ENCODE peak calls at places on chromosomes 7 and 10, in seven cellular contexts. C is BE2C, G is endothelial cell, I is neural crest cell, Q is fibroblast of mammary gland, U is neural progenitor cell, V is progenitor cell of endocrine pancreas. O is an unnamed sample.

GRCh38 chr10:59373071-59373470 is 10.7 kb upstream of the FAM13C start:
- DNase-seq in V (no peak), I (no peak), Q (no peak), G (no peak), C (no peak), U (no peak), O (no peak)

GRCh38 chr10:115958043-115958442 is 315.0 kb downstream of the GFRA1 start:
- DNase-seq in U (no peak), I (no peak), C (no peak), V (no peak), G (no peak), Q (no peak), O (no peak)

GRCh38 chr10:61673360-61673759 is 10.6 kb downstream of the CABCOCO1 start:
- DNase-seq in U (no peak), G (no peak), C (peak; percentile 30), V (no peak), I (no peak), Q (no peak), O (no peak)

GRCh38 chr10:119537953-119538630 is 4.4 kb downstream of the RGS10 start:
- DNase-seq in V (no peak), U (no peak), G (no peak), Q (no peak), C (no peak), I (no peak), O (no peak)

GRCh38 chr7:27704407-27705199 is 35.4 kb upstream of the TAX1BP1 start:
- DNase-seq in C (no peak), G (no peak), V (no peak), Q (peak; percentile 27), I (no peak), U (no peak), O (no peak)

GRCh38 chr10:91909178-91909677 is at the start of gene FGFBP3:
- DNase-seq in C (peak; percentile 57), Q (peak; percentile 44), I (peak; percentile 60), U (peak; percentile 85), G (peak; percentile 17), V (peak; percentile 11), O (peak; percentile 35)

GRCh38 chr10:16843252-16843870 is 26.1 kb upstream of the RSU1 start:
- DNase-seq in V (no peak), I (no peak), C (no peak), Q (peak; percentile 89), U (peak; percentile 87), G (no peak), O (peak; percentile 24)

GRCh38 chr10:71746344-71747037 is 26.8 kb downstream of the VSIR start:
- DNase-seq in I (no peak), C (peak; percentile 43), U (peak; percentile 45), G (no peak), Q (no peak), V (no peak), O (no peak)

GRCh38 chr10:96153065-96153464 is 23.0 kb downstream of the ZNF518A start:
- DNase-seq in Q (no peak), G (no peak), C (no peak), V (no peak), I (no peak), U (no peak), O (no peak)

GRCh38 chr7:134865001-134865845 is 85.8 kb downstream of the CALD1 start:
- DNase-seq in C (no peak), I (no peak), U (peak; percentile 20), Q (peak; percentile 78), V (no peak), G (no peak), O (peak; percentile 22)

DNA sequence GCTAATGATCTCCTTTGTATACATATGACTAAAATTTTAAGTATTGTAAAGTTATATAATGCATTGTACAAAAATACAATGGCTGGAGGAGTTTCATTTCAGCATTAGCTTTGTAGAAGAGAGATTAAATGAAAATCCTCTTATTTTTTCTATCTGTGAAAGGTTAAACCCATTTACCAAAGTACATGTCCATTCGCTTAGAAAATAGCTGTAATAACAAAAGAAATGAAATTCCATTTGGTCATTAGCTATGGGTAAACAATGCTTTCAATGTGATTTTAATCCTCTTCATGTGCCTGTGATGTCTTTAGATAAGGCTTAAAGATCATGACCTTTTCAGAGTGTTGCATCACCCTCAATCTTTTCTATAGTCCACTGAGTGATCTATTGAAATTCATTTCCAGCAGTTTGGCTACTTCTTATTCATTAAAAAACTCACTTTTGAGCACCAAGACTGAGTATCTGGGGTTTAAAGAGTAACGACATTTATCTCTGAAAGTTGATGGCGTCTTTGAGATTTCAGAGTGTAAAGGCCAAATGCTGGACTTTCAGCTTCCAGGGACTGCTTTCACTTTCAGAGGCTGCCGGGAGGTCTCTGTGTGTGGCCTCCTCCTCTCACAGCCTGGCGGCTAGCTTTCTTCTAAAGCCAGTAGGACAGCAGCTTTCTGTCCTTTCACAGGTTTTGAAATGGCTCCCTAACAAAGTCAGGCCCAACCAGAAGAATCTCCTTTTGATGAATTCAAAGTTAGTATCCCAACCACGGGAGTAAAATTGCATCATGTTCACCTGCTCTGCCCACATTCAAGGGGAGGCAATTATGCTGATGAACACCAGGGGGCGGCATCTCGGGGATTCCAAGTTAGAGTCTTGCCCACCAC is 701.4 kb upstream of the COBL start:
- DNase-seq in G (peak; percentile 64), Q (no peak), V (no peak), U (peak; percentile 85), C (peak; percentile 66), I (peak; percentile 37), O (no peak)
- TF ChIP-seq CTCF in G (peak; percentile 82), Q (peak; percentile 8), V (peak; percentile 65), U (peak; percentile 97), C (peak; percentile 90), I (peak; percentile 73), O (peak; percentile 28)

GRCh38 chr7:104861729-104862128 is 152.3 kb upstream of the KMT2E start:
- DNase-seq in V (no peak), C (no peak), Q (no peak), U (no peak), I (no peak), G (no peak), O (no peak)

GRCh38 chr7:104859754-104860426 is 154.1 kb upstream of the KMT2E start:
- DNase-seq in Q (peak; percentile 15), G (no peak), I (no peak), U (no peak), V (no peak), C (no peak), O (no peak)

GRCh38 chr7:104857458-104858425 is 156.3 kb upstream of the KMT2E start:
- DNase-seq in Q (no peak), V (no peak), U (no peak), I (no peak), G (no peak), C (no peak), O (no peak)

GRCh38 chr7:104862719-104863118 is 151.3 kb upstream of the KMT2E start:
- DNase-seq in G (peak; percentile 28), U (peak; percentile 67), V (no peak), Q (peak; percentile 11), I (peak; percentile 28), C (peak; percentile 59), O (no peak)
- TF ChIP-seq CTCF in G (peak; percentile 47), U (peak; percentile 59), V (peak; percentile 46), Q (peak; percentile 39), I (peak; percentile 58), C (peak; percentile 73), O (no peak)

GRCh38 chr7:75033064-75033463 is 40.5 kb downstream of the RCC1L start:
- DNase-seq in I (peak; percentile 21), V (no peak), U (peak; percentile 42), Q (no peak), C (no peak), G (peak; percentile 38), O (no peak)
- TF ChIP-seq CTCF in I (peak; percentile 43), V (peak; percentile 30), U (peak; percentile 50), Q (peak; percentile 12), C (peak; percentile 20), G (peak; percentile 13), O (no peak)

DNA sequence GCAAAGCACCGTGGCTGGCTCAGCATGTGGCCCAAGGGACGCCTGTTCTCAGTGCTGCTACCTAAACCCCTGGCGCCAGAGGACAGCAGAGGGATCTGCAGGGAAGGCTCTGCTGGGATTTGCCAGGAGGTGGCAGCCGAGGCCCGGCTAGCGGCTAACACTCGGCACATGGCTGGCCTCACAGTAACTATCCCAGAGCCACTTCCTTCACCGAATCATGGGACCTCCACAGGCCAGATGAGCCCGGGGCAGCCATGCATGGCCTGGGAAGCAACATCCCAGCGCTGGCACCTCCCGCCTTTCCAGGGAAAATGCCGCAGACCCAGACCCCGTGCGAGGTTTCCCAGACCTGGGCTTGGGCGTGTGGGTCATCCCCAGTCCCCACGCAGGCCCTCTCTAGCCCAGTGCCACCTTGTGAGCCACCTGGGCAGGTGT is 36.4 kb downstream of the DPYSL4 start:
- DNase-seq in C (peak; percentile 90), I (peak; percentile 77), G (peak; percentile 79), V (peak; percentile 70), Q (peak; percentile 85), U (peak; percentile 91), O (peak; percentile 90)
- TF ChIP-seq CTCF in C (peak; percentile 98), I (peak; percentile 92), G (no peak), V (peak; percentile 88), Q (peak; percentile 99), U (peak; percentile 95), O (peak; percentile 80)

GRCh38 chr7:124918662-124919061 is 11.0 kb downstream of the POT1 start:
- DNase-seq in U (no peak), I (no peak), Q (no peak), C (no peak), G (no peak), V (no peak), O (no peak)
- TF ChIP-seq CTCF in U (no peak), I (no peak), Q (no peak), C (no peak), G (no peak), V (no peak), O (no peak)